ENCODE peak calls at places on chromosomes 7 and 10, in ten cellular contexts. Y is Caki2; C is activated effector memory CD4-positive, alpha-beta T cell treated with Interleukin-2 at 50 U/mL for 16 hours; T is SHP77 treated with DMSO at 0.1 percent for 48 hours; Q is amygdala; X is aorta; U is activated CD8-positive, alpha-beta memory T cell treated with anti-CD3 and anti-CD28 coated beads for 24 hours; I is IMR-90; F is effector CD4-positive, alpha-beta T cell; K is foreskin keratinocyte. Z is an unnamed sample.

GRCh38 chr7:156858523-156858922 is 34.5 kb downstream of the LMBR1 start:
- DNase-seq in F (no peak), X (no peak), I (no peak), U (no peak), T (no peak), Y (no peak), C (no peak), Q (no peak), K (no peak), Z (no peak)

GRCh38 chr7:105621617-105622016 is 40.3 kb upstream of the EFCAB10 start:
- DNase-seq in U (no peak), X (peak), F (no peak), K (no peak), Y (no peak), T (no peak), Q (peak), I (peak), C (no peak), Z (no peak)

GRCh38 chr10:58971211-58971610 is 205.2 kb upstream of the PHYHIPL start:
- DNase-seq in I (no peak), K (no peak), T (no peak), F (no peak), Y (no peak), Q (no peak), X (no peak), C (no peak), U (no peak), Z (no peak)

GRCh38 chr10:68082815-68083395 is 7.8 kb upstream of the HERC4 start:
- DNase-seq in Y (peak), F (no peak), K (no peak), C (no peak), U (no peak), X (no peak), Q (no peak), T (no peak), I (peak), Z (no peak)

GRCh38 chr7:154997840-154998370 is 5.0 kb downstream of the PAXIP1 start:
- DNase-seq in I (no peak), Q (no peak), F (no peak), T (no peak), X (no peak), K (peak), C (no peak), Y (no peak), U (no peak), Z (no peak)

GRCh38 chr10:75395171-75395954 is 6.2 kb downstream of the ZNF503 start:
- DNase-seq in C (no peak), U (peak), F (no peak), Q (no peak), I (peak), T (no peak), Y (no peak), K (no peak), X (peak), Z (no peak)

GRCh38 chr10:29239569-29240472 is 49.0 kb upstream of the LYZL1 start:
- DNase-seq in U (no peak), C (no peak), T (no peak), I (no peak), Q (no peak), F (no peak), Y (no peak), X (no peak), K (no peak), Z (no peak)

GRCh38 chr7:28311670-28312069 is 100.6 kb upstream of the CREB5 start:
- DNase-seq in U (no peak), I (no peak), X (no peak), F (no peak), K (no peak), Y (no peak), T (no peak), Q (no peak), C (no peak), Z (no peak)

GRCh38 chr10:63268798-63269503 is 135.8 kb downstream of the NRBF2 start:
- DNase-seq in X (peak), I (peak), K (peak), C (peak), Q (peak), U (peak), T (peak), Y (peak), F (peak), Z (peak)

GRCh38 chr10:50846753-50847152 is 38.7 kb downstream of the A1CF start:
- DNase-seq in U (no peak), K (no peak), Y (no peak), T (no peak), F (no peak), C (no peak), Q (no peak), I (peak), X (no peak), Z (no peak)

GRCh38 chr7:155874010-155874409 is 61.7 kb upstream of the SHH start:
- DNase-seq in Q (no peak), Y (no peak), C (no peak), F (no peak), X (no peak), T (no peak), I (no peak), U (no peak), K (no peak), Z (no peak)

GRCh38 chr10:100808851-100809250 is 63.5 kb downstream of the PAX2 start:
- DNase-seq in I (no peak), Y (no peak), K (no peak), X (no peak), T (no peak), C (no peak), Q (no peak), F (no peak), U (no peak), Z (no peak)

Z was measured in NCI-H510A.